ENCODE peak calls at places on chromosomes 12 and 14, in ten cellular contexts. F is HCT116, M is GM23338, T is stomach, A is upper lobe of left lung, H is SK-N-SH, Y is GM12878, C is HL-60, G is HepG2, I is Panc1. S is an unnamed sample.

GRCh38 chr12:39426636-39427245 is 16.2 kb downstream of the KIF21A start:
- DNase-seq in T (no peak), F (no peak), M (no peak), H (no peak), A (no peak), I (no peak), G (no peak), C (no peak), Y (no peak), S (no peak)

GRCh38 chr12:120971299-120972180 is 6.8 kb upstream of the HNF1A start:
- DNase-seq in G (peak; percentile 45), C (peak; percentile 82), F (peak; percentile 58), M (peak; percentile 78), H (peak; percentile 78), Y (peak; percentile 57), A (no peak), I (peak; percentile 52), T (no peak), S (no peak)

GRCh38 chr12:6224550-6224949 is 24.4 kb downstream of the CD9 start:
- DNase-seq in A (peak; percentile 23), C (no peak), I (no peak), Y (no peak), H (no peak), G (no peak), F (no peak), M (no peak), T (no peak), S (peak; percentile 50)

GRCh38 chr14:104109731-104110361 is 24.3 kb downstream of the ASPG start:
- DNase-seq in T (peak; percentile 24), F (no peak), A (no peak), H (no peak), I (no peak), C (no peak), Y (no peak), M (no peak), G (no peak), S (no peak)

GRCh38 chr14:103483600-103483999 is 39.0 kb downstream of the CKB start:
- DNase-seq in H (no peak), F (no peak), A (no peak), G (no peak), Y (no peak), M (no peak), T (peak; percentile 34), I (peak; percentile 30), C (no peak), S (no peak)

GRCh38 chr12:131784909-131785762 is 43.1 kb upstream of the MMP17 start:
- DNase-seq in H (no peak), G (no peak), T (no peak), I (no peak), Y (no peak), M (peak; percentile 51), C (no peak), F (no peak), A (no peak), S (no peak)

GRCh38 chr12:46521145-46521544 is 148.6 kb upstream of the SLC38A2 start:
- DNase-seq in C (no peak), M (no peak), H (no peak), F (no peak), T (no peak), I (no peak), G (no peak), A (no peak), Y (no peak), S (no peak)

GRCh38 chr12:131202592-131203378 is 249.1 kb downstream of the ADGRD1 start:
- DNase-seq in H (peak; percentile 27), A (peak; percentile 17), T (no peak), G (no peak), I (no peak), F (no peak), C (no peak), M (no peak), Y (no peak), S (no peak)

GRCh38 chr12:19288161-19288560 is 151.1 kb upstream of the AEBP2 start:
- DNase-seq in A (no peak), G (no peak), F (no peak), T (no peak), H (no peak), C (no peak), I (no peak), Y (no peak), M (peak; percentile 38), S (no peak)

GRCh38 chr12:7859552-7859951 is 13.2 kb downstream of the SLC2A14 start:
- DNase-seq in Y (no peak), C (no peak), H (no peak), A (no peak), I (no peak), T (no peak), F (no peak), M (no peak), G (no peak), S (no peak)

GRCh38 chr12:98352218-98352811 is 163.1 kb upstream of the TMPO start:
- DNase-seq in G (peak; percentile 10), T (no peak), M (no peak), I (no peak), F (peak; percentile 18), Y (no peak), H (no peak), A (no peak), C (no peak), S (no peak)

GRCh38 chr12:104680506-104680905 is 223.8 kb downstream of the CHST11 start:
- DNase-seq in G (no peak), T (no peak), F (no peak), H (no peak), Y (no peak), I (no peak), A (no peak), C (no peak), M (no peak), S (no peak)

GRCh38 chr12:52895726-52896189 is 9.1 kb downstream of the KRT8 start:
- DNase-seq in H (no peak), T (no peak), I (no peak), M (no peak), C (no peak), F (no peak), G (no peak), Y (no peak), A (no peak), S (no peak)

GRCh38 chr12:100741084-100741711 is 53.4 kb upstream of the ANO4 start:
- DNase-seq in A (no peak), H (peak; percentile 37), T (no peak), M (peak; percentile 43), F (peak; percentile 6), G (peak; percentile 10), I (no peak), Y (no peak), C (peak; percentile 5), S (no peak)

GRCh38 chr12:954736-955135 is 5.2 kb upstream of the RAD52 start:
- DNase-seq in H (no peak), C (no peak), F (no peak), A (no peak), Y (no peak), T (no peak), M (no peak), I (no peak), G (no peak), S (no peak)

DNA sequence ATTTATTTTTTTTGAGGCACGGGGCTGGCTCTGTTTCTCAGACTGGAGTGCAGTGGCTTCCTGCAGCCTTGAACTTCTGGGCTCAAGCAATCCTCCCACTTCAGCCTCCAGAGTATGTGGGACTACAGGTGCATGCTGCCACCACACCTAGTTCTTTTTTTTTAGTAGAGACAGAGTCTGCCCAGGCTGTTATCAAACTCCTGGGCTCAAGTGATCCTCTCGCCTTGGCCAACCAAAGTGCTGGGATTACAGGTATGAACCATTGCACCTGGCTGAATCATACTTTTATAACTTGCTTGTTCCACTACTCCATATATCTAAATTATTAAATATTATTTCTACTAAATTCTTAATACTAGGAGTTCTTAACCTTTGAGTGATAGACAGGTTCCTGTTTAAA is 111.6 kb downstream of the BTG1 start:
- DNase-seq in M (no peak), T (no peak), I (no peak), H (no peak), G (no peak), Y (no peak), F (no peak), C (no peak), A (peak; percentile 28), S (peak; percentile 14)
- H3K4me3 ChIP-seq in M (no peak overlapping the region), T (no peak overlapping the region), I (no peak overlapping the region), H (no peak overlapping the region), G (no peak overlapping the region), Y (no peak overlapping the region), F (no peak overlapping the region), C (no peak overlapping the region), A (no peak overlapping the region), S (no peak overlapping the region)

GRCh38 chr14:30427401-30427800 is 131.6 kb upstream of the G2E3 start:
- DNase-seq in I (no peak), H (no peak), T (no peak), F (no peak), M (no peak), Y (no peak), C (no peak), A (no peak), G (no peak), S (no peak)

GRCh38 chr14:30420489-30420888 is 138.5 kb upstream of the G2E3 start:
- DNase-seq in I (no peak), C (no peak), H (no peak), G (no peak), Y (no peak), F (no peak), A (no peak), M (no peak), T (no peak), S (no peak)

GRCh38 chr14:30431552-30431951 is 127.4 kb upstream of the G2E3 start:
- DNase-seq in C (no peak), F (no peak), I (no peak), A (no peak), T (no peak), M (no peak), G (no peak), H (no peak), Y (no peak), S (no peak)

GRCh38 chr14:30427846-30428245 is 131.1 kb upstream of the G2E3 start:
- DNase-seq in F (no peak), M (no peak), I (no peak), Y (no peak), T (no peak), H (no peak), A (no peak), C (no peak), G (no peak), S (no peak)

GRCh38 chr14:30426463-30426862 is 132.5 kb upstream of the G2E3 start:
- DNase-seq in Y (no peak), I (no peak), A (no peak), F (no peak), H (no peak), G (no peak), C (no peak), M (no peak), T (no peak), S (no peak)
- TF ChIP-seq POLR2AphosphoS5 in Y (no peak), I (no peak), A (no peak), F (no peak), H (no peak), G (no peak), C (no peak), M (no peak), T (no peak), S (no peak)

GRCh38 chr14:101539929-101540328 is 21.4 kb upstream of the DIO3 start:
- DNase-seq in G (no peak), C (no peak), A (no peak), F (no peak), Y (no peak), H (no peak), I (no peak), M (no peak), T (no peak), S (no peak)
- H3K27me3 ChIP-seq in G (peaks cover 9% of the 10 kb centered on the region), C (no peaks in the 10 kb centered on the region), A (no peaks in the 10 kb centered on the region), F (no peaks in the 10 kb centered on the region), Y (no peaks in the 10 kb centered on the region), H (no peaks in the 10 kb centered on the region), I (no peaks in the 10 kb centered on the region), M (no peaks in the 10 kb centered on the region), T (no peaks in the 10 kb centered on the region), S (no peaks in the 10 kb centered on the region)

GRCh38 chr12:89710873-89711179 is 2.2 kb upstream of the ATP2B1 start:
- DNase-seq in I (no peak), C (no peak), M (no peak), G (no peak), H (no peak), Y (no peak), A (no peak), F (no peak), T (no peak), S (no peak)
- H3K4me3 ChIP-seq in I (peak overlapping the region; percentile 78), C (no peak overlapping the region), M (peak overlapping the region; percentile 77), G (no peak overlapping the region), H (no peak overlapping the region), Y (peak overlapping the region; percentile 91), A (peak overlapping the region; percentile 91), F (no peak overlapping the region), T (peak overlapping the region; percentile 83), S (no peak overlapping the region)

S was measured in transverse colon.